ENCODE peak calls at places on chromosomes 16 and 17, in four cellular contexts. A is IMR-90, R is GM12878, B is K562. C is an unnamed sample.
A peak's percentile ranks its signal among the peaks of the same experiment; 100 is the strongest.

GRCh38 chr17:19507673-19508326 is 25.9 kb upstream of the SLC47A1 start:
- DNase-seq in A (peak; percentile 92), R (peak; percentile 85), B (peak; percentile 56), C (peak; percentile 95)

GRCh38 chr16:53620476-53620875 is 83.2 kb downstream of the RPGRIP1L start:
- DNase-seq in R (no peak), B (no peak), A (no peak), C (no peak)

GRCh38 chr16:27539120-27539519 is 10.6 kb downstream of the GTF3C1 start:
- DNase-seq in A (no peak), R (no peak), B (peak; percentile 17), C (no peak)

GRCh38 chr16:3363793-3364192 is 8.1 kb downstream of the OR2C1 start:
- DNase-seq in B (peak; percentile 32), A (no peak), R (no peak), C (peak; percentile 37)

GRCh38 chr16:15507299-15507958 is 73.0 kb downstream of the BMERB1 start:
- DNase-seq in B (no peak), R (no peak), A (peak; percentile 53), C (no peak)

GRCh38 chr17:61354895-61355294 is 44.7 kb upstream of the TBX2 start:
- DNase-seq in R (no peak), B (no peak), A (no peak), C (no peak)

GRCh38 chr17:7341842-7342241 is 5.5 kb downstream of the ACAP1 start:
- DNase-seq in R (no peak), B (no peak), A (no peak), C (no peak)

GRCh38 chr17:17527534-17527933 is 31.3 kb upstream of the RASD1 start:
- DNase-seq in B (no peak), A (no peak), R (no peak), C (no peak)

GRCh38 chr17:18228176-18228682 is 2.8 kb downstream of the LLGL1 start:
- DNase-seq in R (no peak), B (no peak), A (no peak), C (no peak)

GRCh38 chr16:3610698-3611144 is 685 bp downstream of the SLX4 start:
- DNase-seq in B (no peak), A (no peak), R (no peak), C (no peak)

GRCh38 chr17:21199856-21200255 is 14.1 kb downstream of the TMEM11 start:
- DNase-seq in R (no peak), A (no peak), B (no peak), C (no peak)

GRCh38 chr16:351804-352520 is 561 bp downstream of the AXIN1 start:
- DNase-seq in B (no peak), A (no peak), R (no peak), C (no peak)

GRCh38 chr17:73340093-73340596 is 28.3 kb upstream of the CDC42EP4 start:
- DNase-seq in R (peak; percentile 42), B (no peak), A (peak; percentile 95), C (peak; percentile 99)

GRCh38 chr17:48374650-48375230 is 55.3 kb downstream of the SKAP1 start:
- DNase-seq in R (no peak), A (no peak), B (peak; percentile 73), C (peak; percentile 74)

GRCh38 chr16:4460936-4461249 is 13.5 kb downstream of the NMRAL1 start:
- DNase-seq in B (no peak), A (no peak), R (no peak), C (no peak)

GRCh38 chr17:57948555-57949420 is 6.4 kb downstream of the CUEDC1 start:
- DNase-seq in B (no peak), R (no peak), A (peak; percentile 96), C (peak; percentile 98)

GRCh38 chr16:69872888-69873287 is 78.2 kb upstream of the CLEC18A start:
- DNase-seq in R (no peak), A (no peak), B (no peak), C (no peak)

GRCh38 chr16:70475054-70475871 is 20.9 kb downstream of the FCSK start:
- DNase-seq in R (no peak), B (no peak), A (no peak), C (no peak)

GRCh38 chr16:51151951-51152663 is 1.0 kb upstream of the SALL1 start:
- DNase-seq in R (no peak), B (no peak), A (peak; percentile 80), C (no peak)

GRCh38 chr17:38461683-38462082 is 33.4 kb downstream of the ARHGAP23 start:
- DNase-seq in A (no peak), B (peak; percentile 5), R (no peak), C (no peak)

GRCh38 chr16:86372193-86372592 is 138.1 kb upstream of the FOXF1 start:
- DNase-seq in R (no peak), B (no peak), A (no peak), C (no peak)

GRCh38 chr16:86956437-86956836 is 360.8 kb downstream of the C16orf95 start:
- DNase-seq in R (no peak), B (no peak), A (no peak), C (no peak)

GRCh38 chr16:12749076-12749475 is 54.6 kb downstream of the CPPED1 start:
- DNase-seq in R (no peak), A (no peak), B (no peak), C (no peak)

GRCh38 chr17:14165672-14166071 is 71.0 kb downstream of the CDRT15 start:
- DNase-seq in A (no peak), R (no peak), B (no peak), C (no peak)

GRCh38 chr16:16907089-16907488 is 528.1 kb downstream of the NPIPA7 start:
- DNase-seq in B (no peak), R (no peak), A (no peak), C (no peak)

GRCh38 chr16:15900901-15901465 is 12.6 kb upstream of the CEP20 start:
- DNase-seq in B (no peak), R (no peak), A (no peak), C (no peak)

GRCh38 chr16:57825298-57826039 is 23.2 kb upstream of the KIFC3 start:
- DNase-seq in A (no peak), B (no peak), R (no peak), C (no peak)

GRCh38 chr16:30458561-30459394 is 13.1 kb upstream of the SEPHS2 start:
- DNase-seq in B (no peak), R (peak; percentile 97), A (no peak), C (no peak)

GRCh38 chr16:84486551-84487235 is 17.8 kb downstream of the MEAK7 start:
- DNase-seq in R (no peak), B (peak; percentile 45), A (no peak), C (no peak)

GRCh38 chr16:84487358-84487757 is 17.1 kb downstream of the MEAK7 start:
- DNase-seq in A (no peak), B (no peak), R (no peak), C (no peak)

GRCh38 chr16:84485255-84486010 is 19.0 kb downstream of the MEAK7 start:
- DNase-seq in R (no peak), A (no peak), B (no peak), C (no peak)

GRCh38 chr16:84484579-84485254 is 19.7 kb downstream of the MEAK7 start:
- DNase-seq in R (no peak), A (peak; percentile 74), B (peak; percentile 73), C (peak; percentile 47)

GRCh38 chr16:84486126-84486525 is 18.3 kb downstream of the MEAK7 start:
- DNase-seq in R (no peak), A (no peak), B (no peak), C (no peak)
- TF ChIP-seq ELK1 in R (no peak), A (no peak), B (no peak), C (no peak)

GRCh38 chr17:49991409-49991808 is 3.6 kb downstream of the DLX3 start:
- DNase-seq in B (no peak), A (no peak), R (no peak), C (no peak)

GRCh38 chr17:49993423-49994037 is 1.5 kb downstream of the DLX3 start:
- DNase-seq in B (no peak), R (no peak), A (no peak), C (no peak)

GRCh38 chr17:49994085-49995054 is 654 bp downstream of the DLX3 start:
- DNase-seq in R (no peak), A (no peak), B (peak; percentile 3), C (no peak)

GRCh38 chr17:49992191-49992932 is 2.7 kb downstream of the DLX3 start:
- DNase-seq in A (no peak), R (no peak), B (no peak), C (no peak)

GRCh38 chr17:49992933-49993422 is 2.0 kb downstream of the DLX3 start:
- DNase-seq in R (no peak), B (no peak), A (no peak), C (no peak)
- H3K4me3 ChIP-seq in R (no peak overlapping the region), B (no peak overlapping the region), A (no peak overlapping the region), C (no peak overlapping the region)

GRCh38 chr17:78903101-78903779 is at the start of gene CEP295NL:
- DNase-seq in R (no peak), A (peak; percentile 63), B (peak; percentile 33), C (peak; percentile 66)
- TF ChIP-seq ELK1 in R (no peak), A (no peak), B (no peak), C (no peak)

DNA sequence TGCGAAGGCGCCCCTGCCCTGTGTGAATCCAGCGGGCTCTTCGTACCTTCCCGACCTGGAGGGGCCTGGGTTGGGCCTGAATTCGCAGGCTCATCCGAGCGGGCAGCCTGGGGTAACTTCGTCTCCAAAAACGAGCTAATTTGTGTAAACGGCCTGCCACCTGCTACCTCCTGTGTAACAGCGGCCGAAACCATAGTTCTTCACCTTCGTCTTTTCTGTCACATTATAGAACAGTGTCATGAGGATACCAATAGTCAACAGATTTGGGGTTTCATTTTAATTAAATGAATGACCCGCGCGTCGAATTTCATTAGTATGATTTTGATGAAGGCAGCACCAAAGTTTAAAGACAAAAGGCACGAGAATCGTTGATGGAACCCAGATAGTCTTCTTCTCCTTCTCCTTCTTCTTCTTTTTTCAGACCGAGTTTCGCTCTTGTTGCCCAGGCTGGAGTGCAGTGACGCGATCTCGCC is 469 bp upstream of the CENPV start:
- DNase-seq in A (no peak), B (no peak), R (no peak), C (no peak)
- H3K4me3 ChIP-seq in A (peak overlapping the region; percentile 73), B (peak overlapping the region; percentile 93), R (peak overlapping the region; percentile 53), C (peak overlapping the region; percentile 71)

DNA sequence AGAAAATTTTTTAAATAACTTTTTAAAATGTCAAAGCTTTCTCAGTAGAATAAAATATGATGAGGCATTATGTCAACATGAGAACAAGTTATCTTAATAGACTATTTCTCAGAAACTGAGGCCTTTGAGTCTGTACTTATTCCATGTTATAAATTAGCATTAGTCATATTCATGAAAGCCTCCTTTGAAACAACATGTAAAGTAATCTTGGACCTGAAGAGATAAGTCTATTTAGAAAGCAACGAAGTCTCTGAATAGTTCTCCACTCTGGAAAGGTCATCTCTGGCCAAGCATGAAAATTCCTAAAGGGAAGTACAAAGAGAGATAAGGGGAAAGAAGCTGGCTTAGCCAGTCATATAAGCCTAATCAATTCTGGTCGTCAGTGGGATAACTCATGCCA is 150.8 kb downstream of the CYB561 start:
- DNase-seq in R (no peak), A (peak; percentile 43), B (no peak), C (no peak)
- TF ChIP-seq ELK1 in R (no peak), A (no peak), B (no peak), C (no peak)

C was measured in A549.